ENCODE peak calls at places on chromosome 2, in eight cellular contexts. One of them, this sample, is unnamed.

GRCh38 chr2:228658998-228659397 is 477.5 kb upstream of the SPHKAP start:
- DNase-seq in PC-3: peak; percentile 95
- DNase-seq in IMR-90: peak; percentile 85
- DNase-seq in GM12878: no peak
- DNase-seq in mesendoderm: no peak
- DNase-seq in H1: no peak
- DNase-seq in GM23248: peak; percentile 90
- DNase-seq in H9: no peak
- DNase-seq in this sample: no peak

GRCh38 chr2:73175663-73176204 is 26.6 kb upstream of the NOTO start:
- DNase-seq in PC-3: peak; percentile 55
- DNase-seq in IMR-90: peak; percentile 62
- DNase-seq in GM12878: no peak
- DNase-seq in mesendoderm: peak; percentile 79
- DNase-seq in H1: peak; percentile 79
- DNase-seq in GM23248: peak; percentile 87
- DNase-seq in H9: peak; percentile 65
- DNase-seq in this sample: peak; percentile 79

GRCh38 chr2:138421971-138422335 is 79.6 kb upstream of the SPOPL start:
- DNase-seq in PC-3: peak; percentile 88
- DNase-seq in IMR-90: peak; percentile 76
- DNase-seq in GM12878: no peak
- DNase-seq in mesendoderm: peak; percentile 76
- DNase-seq in H1: no peak
- DNase-seq in GM23248: peak; percentile 82
- DNase-seq in H9: no peak
- DNase-seq in this sample: no peak

GRCh38 chr2:227134591-227134990 is 29.4 kb downstream of the COL4A4 start:
- DNase-seq in PC-3: no peak
- DNase-seq in IMR-90: no peak
- DNase-seq in GM12878: no peak
- DNase-seq in mesendoderm: no peak
- DNase-seq in H1: no peak
- DNase-seq in GM23248: no peak
- DNase-seq in H9: no peak
- DNase-seq in this sample: no peak

GRCh38 chr2:10303174-10303633 is 500 bp downstream of the HPCAL1 start:
- DNase-seq in PC-3: no peak
- DNase-seq in IMR-90: no peak
- DNase-seq in GM12878: no peak
- DNase-seq in mesendoderm: no peak
- DNase-seq in H1: no peak
- DNase-seq in GM23248: peak; percentile 59
- DNase-seq in H9: no peak
- DNase-seq in this sample: no peak

GRCh38 chr2:191165190-191165643 is 14.4 kb upstream of the STAT4 start:
- DNase-seq in PC-3: peak; percentile 80
- DNase-seq in IMR-90: peak; percentile 72
- DNase-seq in GM12878: no peak
- DNase-seq in mesendoderm: peak; percentile 63
- DNase-seq in H1: no peak
- DNase-seq in GM23248: peak; percentile 77
- DNase-seq in H9: no peak
- DNase-seq in this sample: peak; percentile 44

GRCh38 chr2:149331023-149331400 is 625 bp downstream of the LYPD6 start:
- DNase-seq in PC-3: no peak
- DNase-seq in IMR-90: no peak
- DNase-seq in GM12878: no peak
- DNase-seq in mesendoderm: peak; percentile 44
- DNase-seq in H1: no peak
- DNase-seq in GM23248: peak; percentile 34
- DNase-seq in H9: no peak
- DNase-seq in this sample: no peak

GRCh38 chr2:211033765-211034164 is 477.4 kb downstream of the CPS1 start:
- DNase-seq in PC-3: peak; percentile 60
- DNase-seq in IMR-90: no peak
- DNase-seq in GM12878: no peak
- DNase-seq in mesendoderm: peak; percentile 72
- DNase-seq in H1: no peak
- DNase-seq in GM23248: peak; percentile 15
- DNase-seq in H9: no peak
- DNase-seq in this sample: peak; percentile 6

GRCh38 chr2:220887880-220888279 is 684.2 kb downstream of the EPHA4 start:
- DNase-seq in PC-3: no peak
- DNase-seq in IMR-90: no peak
- DNase-seq in GM12878: no peak
- DNase-seq in mesendoderm: peak; percentile 43
- DNase-seq in H1: no peak
- DNase-seq in GM23248: no peak
- DNase-seq in H9: no peak
- DNase-seq in this sample: no peak

GRCh38 chr2:66694087-66694858 is 259.3 kb downstream of the MEIS1 start:
- DNase-seq in PC-3: no peak
- DNase-seq in IMR-90: no peak
- DNase-seq in GM12878: no peak
- DNase-seq in mesendoderm: peak; percentile 18
- DNase-seq in H1: no peak
- DNase-seq in GM23248: no peak
- DNase-seq in H9: no peak
- DNase-seq in this sample: no peak

GRCh38 chr2:136407952-136408318 is 290.0 kb upstream of the CXCR4 start:
- DNase-seq in PC-3: no peak
- DNase-seq in IMR-90: no peak
- DNase-seq in GM12878: no peak
- DNase-seq in mesendoderm: no peak
- DNase-seq in H1: no peak
- DNase-seq in GM23248: no peak
- DNase-seq in H9: peak; percentile 31
- DNase-seq in this sample: no peak

GRCh38 chr2:20224716-20225293 is at the start of gene SDC1:
- DNase-seq in PC-3: peak; percentile 67
- DNase-seq in IMR-90: peak; percentile 45
- DNase-seq in GM12878: no peak
- DNase-seq in mesendoderm: peak; percentile 80
- DNase-seq in H1: peak; percentile 79
- DNase-seq in GM23248: peak; percentile 77
- DNase-seq in H9: peak; percentile 76
- DNase-seq in this sample: peak; percentile 96

GRCh38 chr2:41483221-41483620 is 564.6 kb upstream of the PKDCC start:
- DNase-seq in PC-3: no peak
- DNase-seq in IMR-90: no peak
- DNase-seq in GM12878: no peak
- DNase-seq in mesendoderm: no peak
- DNase-seq in H1: no peak
- DNase-seq in GM23248: no peak
- DNase-seq in H9: no peak
- DNase-seq in this sample: no peak

GRCh38 chr2:151292546-151292945 is 3.1 kb upstream of the NMI start:
- DNase-seq in PC-3: no peak
- DNase-seq in IMR-90: no peak
- DNase-seq in GM12878: no peak
- DNase-seq in mesendoderm: no peak
- DNase-seq in H1: no peak
- DNase-seq in GM23248: no peak
- DNase-seq in H9: no peak
- DNase-seq in this sample: no peak

GRCh38 chr2:66440011-66440542 is 5.2 kb downstream of the MEIS1 start:
- DNase-seq in PC-3: no peak
- DNase-seq in IMR-90: no peak
- DNase-seq in GM12878: no peak
- DNase-seq in mesendoderm: peak; percentile 34
- DNase-seq in H1: no peak
- DNase-seq in GM23248: peak; percentile 63
- DNase-seq in H9: no peak
- DNase-seq in this sample: no peak

DNA sequence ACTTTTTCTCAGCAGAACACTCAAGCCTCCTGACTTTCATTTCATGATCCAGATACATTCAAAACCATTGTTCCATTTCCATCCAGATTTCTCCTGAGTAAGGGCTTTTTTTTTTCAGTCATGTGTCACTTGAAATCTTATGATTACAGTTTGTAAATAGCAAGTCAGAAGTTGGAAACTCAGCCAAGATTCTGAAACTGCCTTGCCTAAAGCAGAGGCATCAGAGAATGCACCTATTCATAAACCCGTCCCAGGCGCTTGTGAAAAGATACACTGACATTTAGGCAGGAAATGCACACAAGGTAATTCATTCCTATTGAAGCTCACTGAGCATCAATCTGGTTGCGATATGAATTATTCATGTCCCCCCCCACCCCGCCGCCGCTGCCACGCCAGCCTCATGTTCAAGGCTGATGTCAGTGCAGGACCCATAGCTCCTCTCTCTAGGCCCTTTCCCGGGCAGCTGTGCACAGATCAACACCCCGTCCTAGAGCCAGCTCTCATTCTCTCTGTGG is 30.4 kb upstream of the MGAT4A start:
- DNase-seq in PC-3: peak; percentile 85
- DNase-seq in IMR-90: no peak
- DNase-seq in GM12878: no peak
- DNase-seq in mesendoderm: no peak
- DNase-seq in H1: no peak
- DNase-seq in GM23248: no peak
- DNase-seq in H9: no peak
- DNase-seq in this sample: no peak
- H3K4me2 ChIP-seq in PC-3: peak overlapping the region; percentile 6
- H3K4me2 ChIP-seq in IMR-90: no peak overlapping the region
- H3K4me2 ChIP-seq in GM12878: no peak overlapping the region
- H3K4me2 ChIP-seq in mesendoderm: no peak overlapping the region
- H3K4me2 ChIP-seq in H1: no peak overlapping the region
- H3K4me2 ChIP-seq in GM23248: no peak overlapping the region
- H3K4me2 ChIP-seq in H9: no peak overlapping the region
- H3K4me2 ChIP-seq in this sample: no peak overlapping the region

DNA sequence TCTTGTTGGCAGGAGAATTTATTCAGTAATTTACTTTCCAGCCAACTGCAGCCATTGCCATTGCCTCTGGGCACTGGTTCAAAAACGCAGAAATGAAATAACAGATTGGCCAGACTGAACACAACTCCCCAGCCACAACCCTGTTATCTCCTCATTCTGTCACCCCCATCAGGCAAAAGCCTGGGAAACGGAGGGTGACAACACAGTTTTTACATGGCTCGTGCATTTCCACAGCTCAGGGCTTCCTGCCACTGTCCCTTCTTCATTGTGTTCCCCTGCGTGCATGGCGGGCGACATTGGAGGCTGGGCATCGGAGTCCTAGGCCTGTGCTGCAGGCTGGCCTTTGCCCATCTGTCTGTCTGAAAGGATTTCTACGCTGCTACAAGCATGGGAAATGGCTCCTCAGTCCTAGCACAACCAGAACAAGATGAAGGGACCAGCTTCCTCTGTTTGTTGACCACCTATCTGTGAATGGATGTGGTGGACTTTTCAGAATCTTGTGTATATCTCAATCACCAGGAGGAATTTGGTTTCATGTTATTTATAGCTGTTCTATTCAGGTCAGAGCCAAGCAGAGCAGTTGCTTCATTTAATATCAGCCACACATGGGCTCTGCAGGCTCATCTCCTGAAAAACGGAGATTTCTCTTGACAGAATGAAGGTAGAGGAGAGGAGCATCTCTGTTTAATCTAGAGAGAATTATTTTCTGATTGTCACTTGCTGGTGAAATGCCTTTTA is 107.0 kb downstream of the MGAT5 start:
- DNase-seq in PC-3: no peak
- DNase-seq in IMR-90: no peak
- DNase-seq in GM12878: no peak
- DNase-seq in mesendoderm: no peak
- DNase-seq in H1: no peak
- DNase-seq in GM23248: no peak
- DNase-seq in H9: no peak
- DNase-seq in this sample: peak; percentile 60
- H3K4me2 ChIP-seq in PC-3: no peak overlapping the region
- H3K4me2 ChIP-seq in IMR-90: no peak overlapping the region
- H3K4me2 ChIP-seq in GM12878: no peak overlapping the region
- H3K4me2 ChIP-seq in mesendoderm: no peak overlapping the region
- H3K4me2 ChIP-seq in H1: no peak overlapping the region
- H3K4me2 ChIP-seq in GM23248: no peak overlapping the region
- H3K4me2 ChIP-seq in H9: no peak overlapping the region
- H3K4me2 ChIP-seq in this sample: no peak overlapping the region

GRCh38 chr2:181462032-181462431 is 4.8 kb downstream of the ITGA4 start:
- DNase-seq in PC-3: no peak
- DNase-seq in IMR-90: peak; percentile 6
- DNase-seq in GM12878: no peak
- DNase-seq in mesendoderm: no peak
- DNase-seq in H1: no peak
- DNase-seq in GM23248: no peak
- DNase-seq in H9: no peak
- DNase-seq in this sample: no peak
- H3K4me2 ChIP-seq in PC-3: no peak overlapping the region
- H3K4me2 ChIP-seq in IMR-90: peak overlapping the region; percentile 18
- H3K4me2 ChIP-seq in GM12878: peak overlapping the region; percentile 89
- H3K4me2 ChIP-seq in mesendoderm: no peak overlapping the region
- H3K4me2 ChIP-seq in H1: no peak overlapping the region
- H3K4me2 ChIP-seq in GM23248: no peak overlapping the region
- H3K4me2 ChIP-seq in H9: no peak overlapping the region
- H3K4me2 ChIP-seq in this sample: no peak overlapping the region

GRCh38 chr2:201414099-201415023 is 36.9 kb downstream of the TRAK2 start:
- DNase-seq in PC-3: no peak
- DNase-seq in IMR-90: peak; percentile 34
- DNase-seq in GM12878: peak; percentile 38
- DNase-seq in mesendoderm: no peak
- DNase-seq in H1: no peak
- DNase-seq in GM23248: peak; percentile 30
- DNase-seq in H9: no peak
- DNase-seq in this sample: no peak

GRCh38 chr2:201413143-201413542 is 38.1 kb downstream of the TRAK2 start:
- DNase-seq in PC-3: no peak
- DNase-seq in IMR-90: no peak
- DNase-seq in GM12878: no peak
- DNase-seq in mesendoderm: peak; percentile 44
- DNase-seq in H1: no peak
- DNase-seq in GM23248: no peak
- DNase-seq in H9: no peak
- DNase-seq in this sample: no peak

GRCh38 chr2:201415149-201415548 is 36.1 kb downstream of the TRAK2 start:
- DNase-seq in PC-3: no peak
- DNase-seq in IMR-90: no peak
- DNase-seq in GM12878: no peak
- DNase-seq in mesendoderm: no peak
- DNase-seq in H1: no peak
- DNase-seq in GM23248: no peak
- DNase-seq in H9: no peak
- DNase-seq in this sample: no peak

GRCh38 chr2:201411421-201411820 is 39.8 kb downstream of the TRAK2 start:
- DNase-seq in PC-3: no peak
- DNase-seq in IMR-90: peak; percentile 30
- DNase-seq in GM12878: no peak
- DNase-seq in mesendoderm: no peak
- DNase-seq in H1: no peak
- DNase-seq in GM23248: peak; percentile 64
- DNase-seq in H9: no peak
- DNase-seq in this sample: no peak

DNA sequence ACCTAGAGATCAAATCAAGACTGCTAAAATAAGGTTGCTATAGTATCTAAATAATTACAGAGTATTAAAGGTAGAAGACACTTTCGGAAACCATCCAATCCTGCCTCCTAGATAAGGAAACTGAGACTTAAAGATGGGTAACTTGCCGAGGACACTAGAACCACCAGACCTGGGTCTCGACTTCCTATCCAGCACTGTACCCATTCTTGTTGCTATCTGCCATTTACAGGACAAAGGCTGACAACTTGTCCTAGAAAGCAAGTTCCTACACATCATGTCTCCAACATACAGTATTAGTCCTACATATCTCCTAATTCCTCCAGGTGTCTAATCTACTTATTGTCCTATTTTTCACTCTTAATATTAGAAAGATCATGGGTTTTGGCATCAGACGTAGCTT is 37.7 kb downstream of the TRAK2 start:
- DNase-seq in PC-3: no peak
- DNase-seq in IMR-90: no peak
- DNase-seq in GM12878: no peak
- DNase-seq in mesendoderm: no peak
- DNase-seq in H1: no peak
- DNase-seq in GM23248: no peak
- DNase-seq in H9: no peak
- DNase-seq in this sample: no peak
- H3K4me2 ChIP-seq in PC-3: no peak overlapping the region
- H3K4me2 ChIP-seq in IMR-90: no peak overlapping the region
- H3K4me2 ChIP-seq in GM12878: peak overlapping the region; percentile 45
- H3K4me2 ChIP-seq in mesendoderm: no peak overlapping the region
- H3K4me2 ChIP-seq in H1: no peak overlapping the region
- H3K4me2 ChIP-seq in GM23248: peak overlapping the region; percentile 55
- H3K4me2 ChIP-seq in H9: no peak overlapping the region
- H3K4me2 ChIP-seq in this sample: peak overlapping the region; percentile 66